ENCODE peak calls at places on chromosomes 1 and 21, in four cellular contexts. U is cerebellar cortex; S is stimulated activated CD4-positive, alpha-beta T cell treated with anti-CD3 and anti-CD28 coated beads, Interleukin-2, amount 100 ng/mL, for 48 hours; N is osteoblast. D is an unnamed sample.

GRCh38 chr1:204742676-204743075 is 57.1 kb upstream of the LRRN2 start:
- DNase-seq in U (no peak), S (no peak), N (no peak), D (no peak)

GRCh38 chr21:27425172-27425571 is 458.3 kb upstream of the ADAMTS5 start:
- DNase-seq in U (peak), S (no peak), N (no peak), D (no peak)

GRCh38 chr1:32611859-32612188 is 38.5 kb downstream of the ZBTB8OS start:
- DNase-seq in U (no peak), S (no peak), N (no peak), D (no peak)

GRCh38 chr1:147756336-147756735 is 4.1 kb downstream of the GJA5 start:
- DNase-seq in U (no peak), S (no peak), N (no peak), D (no peak)

GRCh38 chr1:90386899-90387334 is 330.2 kb downstream of the BARHL2 start:
- DNase-seq in U (no peak), S (no peak), N (no peak), D (no peak)

GRCh38 chr1:202106340-202107284 is 16.1 kb upstream of the GPR37L1 start:
- DNase-seq in U (no peak), S (no peak), N (peak), D (no peak)

GRCh38 chr1:2238361-2239055 is 10.4 kb downstream of the SKI start:
- DNase-seq in U (peak), S (no peak), N (peak), D (no peak)

GRCh38 chr1:235088440-235088839 is 40.2 kb downstream of the TOMM20 start:
- DNase-seq in U (no peak), S (no peak), N (no peak), D (no peak)

GRCh38 chr1:115655307-115655664 is 13.5 kb downstream of the VANGL1 start:
- DNase-seq in U (no peak), S (no peak), N (no peak), D (no peak)

GRCh38 chr1:212467843-212468482 is 35.2 kb downstream of the NENF start:
- DNase-seq in U (no peak), S (no peak), N (peak), D (no peak)

GRCh38 chr1:230548997-230549396 is 93.3 kb upstream of the COG2 start:
- DNase-seq in U (no peak), S (no peak), N (no peak), D (no peak)

GRCh38 chr21:38956791-38957571 is 151.3 kb downstream of the ETS2 start:
- DNase-seq in U (no peak), S (no peak), N (no peak), D (no peak)

GRCh38 chr1:203291201-203292096 is 13.9 kb upstream of the BTG2 start:
- DNase-seq in U (no peak), S (no peak), N (peak), D (no peak)

GRCh38 chr1:25809283-25809926 is 9.4 kb downstream of the SELENON start:
- DNase-seq in U (no peak), S (no peak), N (peak), D (no peak)

GRCh38 chr1:83791821-83792437 is 207.0 kb downstream of the TTLL7 start:
- DNase-seq in U (no peak), S (no peak), N (no peak), D (no peak)

GRCh38 chr1:228066416-228066815 is 16.1 kb upstream of the ARF1 start:
- DNase-seq in U (no peak), S (no peak), N (peak), D (no peak)

GRCh38 chr1:155038602-155039307 is 5.1 kb downstream of the DCST1 start:
- DNase-seq in U (no peak), S (no peak), N (peak), D (no peak)

GRCh38 chr21:16307256-16307655 is 577.5 kb downstream of the USP25 start:
- DNase-seq in U (no peak), S (no peak), N (no peak), D (no peak)

GRCh38 chr1:22793647-22794046 is 83.0 kb downstream of the EPHB2 start:
- DNase-seq in U (no peak), S (no peak), N (no peak), D (no peak)

GRCh38 chr1:157626099-157626498 is 28.2 kb upstream of the FCRL4 start:
- DNase-seq in U (peak), S (peak), N (no peak), D (no peak)

GRCh38 chr1:47578026-47578861 is 140.4 kb downstream of the FOXD2 start:
- DNase-seq in U (no peak), S (no peak), N (peak), D (no peak)

GRCh38 chr1:96843196-96843595 is 121.6 kb downstream of the PTBP2 start:
- DNase-seq in U (no peak), S (no peak), N (no peak), D (no peak)

GRCh38 chr1:206011057-206011456 is 7.9 kb upstream of the RAB7B start:
- DNase-seq in U (no peak), S (no peak), N (no peak), D (no peak)

GRCh38 chr1:235145639-235146038 is 15.4 kb downstream of the RBM34 start:
- DNase-seq in U (no peak), S (no peak), N (no peak), D (no peak)

GRCh38 chr1:16628361-16629111 is 15.2 kb upstream of the NBPF1 start:
- DNase-seq in U (no peak), S (no peak), N (peak), D (peak)

GRCh38 chr21:34933609-34934345 is 115.3 kb downstream of the RUNX1 start:
- DNase-seq in U (no peak), S (no peak), N (no peak), D (peak)

GRCh38 chr1:207745285-207745684 is 6.6 kb upstream of the CD46 start:
- DNase-seq in U (no peak), S (no peak), N (no peak), D (no peak)

GRCh38 chr1:145960468-145961108 is 2.8 kb upstream of the LIX1L start:
- DNase-seq in U (peak), S (no peak), N (peak), D (peak)

GRCh38 chr1:244319283-244320132 is 132.2 kb downstream of the ADSS2 start:
- DNase-seq in U (no peak), S (peak), N (peak), D (no peak)

GRCh38 chr1:224959121-224959520 is 29.6 kb downstream of the DNAH14 start:
- DNase-seq in U (no peak), S (no peak), N (no peak), D (no peak)

GRCh38 chr1:150549496-150550221 is 451 bp downstream of the ADAMTSL4 start:
- DNase-seq in U (no peak), S (no peak), N (peak), D (no peak)

GRCh38 chr1:156862602-156863599 is 2.2 kb downstream of the NTRK1 start:
- DNase-seq in U (no peak), S (peak), N (no peak), D (no peak)

GRCh38 chr1:172761581-172762025 is 102.7 kb downstream of the FASLG start:
- DNase-seq in U (no peak), S (no peak), N (no peak), D (no peak)

GRCh38 chr1:94117250-94117851 is 3.6 kb downstream of the ABCA4 start:
- DNase-seq in U (no peak), S (no peak), N (no peak), D (no peak)

GRCh38 chr1:155173478-155174333 is at the start of gene TRIM46:
- DNase-seq in U (peak), S (peak), N (peak), D (no peak)

GRCh38 chr1:156356875-156357534 is 12.0 kb upstream of the RHBG start:
- DNase-seq in U (peak), S (peak), N (no peak), D (peak)

GRCh38 chr1:181083842-181084605 is 4.5 kb upstream of the IER5 start:
- DNase-seq in U (peak), S (no peak), N (no peak), D (peak)

GRCh38 chr1:174964261-174964984 is 35.3 kb upstream of the CACYBP start:
- DNase-seq in U (no peak), S (no peak), N (no peak), D (peak)